ENCODE peak calls at places on chromosomes 11 and 22, in five cellular contexts. T is OCI-LY7, P is MM.1S, F is PC-3, U is hepatocyte. A is an unnamed sample. For H4K20me1, the result is how much of the 10 kb centered on the place peaks cover.

GRCh38 chr11:85923455-85923854 is 68.3 kb downstream of the CCDC83 start:
- DNase-seq in F (no peak), T (no peak), P (no peak), U (no peak), A (no peak)

GRCh38 chr22:26367402-26368245 is 61.4 kb upstream of the ASPHD2 start:
- DNase-seq in T (peak), F (peak), P (peak), U (peak), A (peak)

GRCh38 chr22:16915711-16916110 is 90.5 kb upstream of the XKR3 start:
- DNase-seq in T (peak), F (no peak), P (peak), U (no peak), A (peak)

GRCh38 chr11:10674991-10675440 is 18.5 kb downstream of the IRAG1 start:
- DNase-seq in P (no peak), U (no peak), F (no peak), T (no peak), A (peak)

GRCh38 chr11:7657306-7658025 is 15.8 kb downstream of the CYB5R2 start:
- DNase-seq in F (peak), U (peak), T (no peak), P (peak), A (peak)

GRCh38 chr11:24963879-24964278 is 467.0 kb downstream of the LUZP2 start:
- DNase-seq in T (no peak), F (peak), P (no peak), U (no peak), A (no peak)

GRCh38 chr22:40179535-40179934 is 1.8 kb downstream of the TNRC6B start:
- DNase-seq in U (no peak), T (no peak), F (no peak), P (no peak), A (peak)

GRCh38 chr11:131609921-131610320 is 239.5 kb downstream of the NTM start:
- DNase-seq in F (no peak), U (no peak), T (no peak), P (no peak), A (peak)

GRCh38 chr22:35076648-35077047 is 10.7 kb downstream of the ISX start:
- DNase-seq in P (no peak), F (no peak), U (no peak), T (no peak), A (no peak)

GRCh38 chr22:38826386-38826785 is 17.4 kb downstream of the NPTXR start:
- DNase-seq in T (no peak), F (no peak), P (no peak), U (no peak), A (no peak)

GRCh38 chr11:32297629-32298028 is 137.7 kb downstream of the WT1 start:
- DNase-seq in P (peak), F (peak), T (peak), U (peak), A (peak)

GRCh38 chr22:37356922-37357321 is 70.4 kb downstream of the ELFN2 start:
- DNase-seq in T (no peak), U (no peak), F (peak), P (no peak), A (no peak)

GRCh38 chr11:11969380-11970215 is 38.8 kb downstream of the DKK3 start:
- DNase-seq in F (no peak), U (no peak), T (no peak), P (no peak), A (no peak)

GRCh38 chr22:19522190-19522880 is 1.9 kb downstream of the CLDN5 start:
- DNase-seq in U (no peak), F (no peak), T (no peak), P (no peak), A (no peak)

GRCh38 chr11:77449060-77449521 is 24.8 kb downstream of the PAK1 start:
- DNase-seq in F (no peak), T (no peak), P (no peak), U (no peak), A (no peak)

GRCh38 chr22:26199665-26200064 is 30.4 kb downstream of the SEZ6L start:
- DNase-seq in F (no peak), P (no peak), T (no peak), U (no peak), A (no peak)

GRCh38 chr11:64317961-64318693 is at the start of gene PRDX5:
- DNase-seq in F (peak), P (peak), U (peak), T (peak), A (peak)

GRCh38 chr11:12239396-12240298 is 129.3 kb downstream of the MICAL2 start:
- DNase-seq in U (no peak), T (no peak), F (peak), P (peak), A (peak)

GRCh38 chr22:46078241-46079092 is 71.9 kb upstream of the PPARA start:
- DNase-seq in T (no peak), F (peak), P (no peak), U (no peak), A (peak)

GRCh38 chr11:9756461-9756860 is 92.6 kb downstream of the SWAP70 start:
- DNase-seq in T (peak), P (no peak), U (no peak), F (peak), A (no peak)

GRCh38 chr11:102061276-102061675 is 14.0 kb downstream of the CFAP300 start:
- DNase-seq in U (peak), F (no peak), P (no peak), T (no peak), A (peak)

GRCh38 chr11:119372260-119373058 is 9.0 kb downstream of the USP2 start:
- DNase-seq in T (no peak), P (no peak), U (no peak), F (no peak), A (no peak)

GRCh38 chr11:109350091-109350490 is 71.9 kb upstream of the C11orf87 start:
- DNase-seq in P (no peak), T (no peak), F (peak), U (no peak), A (no peak)

GRCh38 chr11:109342261-109342660 is 79.7 kb upstream of the C11orf87 start:
- DNase-seq in T (no peak), P (no peak), U (no peak), F (no peak), A (no peak)

GRCh38 chr11:109343242-109343641 is 78.7 kb upstream of the C11orf87 start:
- DNase-seq in U (no peak), F (no peak), T (no peak), P (no peak), A (no peak)

DNA sequence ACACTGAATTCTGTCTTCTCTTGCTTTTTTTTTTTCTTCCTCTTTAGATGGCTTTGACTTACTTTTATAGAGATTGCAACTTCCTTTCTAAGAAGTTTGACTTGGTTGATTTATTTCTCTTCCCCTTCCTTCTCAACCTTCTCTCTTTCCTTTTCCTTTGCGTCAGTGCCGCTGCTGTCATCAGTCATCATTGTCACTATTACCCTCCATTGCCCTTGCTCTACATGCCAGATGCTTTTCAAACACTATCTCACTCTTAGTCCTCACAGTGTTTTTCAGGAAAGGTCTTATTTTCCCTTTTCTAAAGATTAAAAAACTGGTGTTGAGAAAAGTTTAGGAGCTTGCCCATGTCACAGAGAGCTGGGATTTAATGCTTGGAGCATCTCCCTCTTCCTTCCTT is 74.7 kb upstream of the C11orf87 start:
- DNase-seq in U (no peak), T (no peak), P (no peak), F (no peak), A (no peak)
- TF ChIP-seq EZH2phosphoT487 in U (no peak), T (no peak), P (no peak), F (no peak), A (no peak)

GRCh38 chr11:46363031-46363407 is 15.8 kb downstream of the DGKZ start:
- DNase-seq in T (no peak), F (peak), P (no peak), U (no peak), A (peak)

GRCh38 chr11:46362146-46363030 is 15.1 kb downstream of the DGKZ start:
- DNase-seq in P (no peak), U (no peak), F (no peak), T (peak), A (no peak)

GRCh38 chr11:46363455-46363920 is 16.2 kb downstream of the DGKZ start:
- DNase-seq in P (no peak), T (no peak), F (peak), U (no peak), A (peak)

GRCh38 chr11:46364791-46365190 is 16.7 kb upstream of the MDK start:
- DNase-seq in T (no peak), P (no peak), U (no peak), F (no peak), A (no peak)

GRCh38 chr11:46364056-46364455 is 16.8 kb downstream of the DGKZ start:
- DNase-seq in P (no peak), T (no peak), F (peak), U (no peak), A (peak)
- H4K20me1 ChIP-seq in P (under half), T (under half), F (under half), U (under half), A (under half)

GRCh38 chr11:128304666-128305485 is 282.5 kb downstream of the ETS1 start:
- DNase-seq in P (no peak), T (no peak), U (no peak), F (no peak), A (no peak)

GRCh38 chr11:128300785-128301184 is 286.6 kb downstream of the ETS1 start:
- DNase-seq in F (no peak), P (no peak), U (no peak), T (no peak), A (no peak)

GRCh38 chr11:128303383-128303782 is 284.0 kb downstream of the ETS1 start:
- DNase-seq in U (no peak), P (no peak), F (no peak), T (no peak), A (no peak)

GRCh38 chr11:128305588-128305987 is 281.8 kb downstream of the ETS1 start:
- DNase-seq in F (no peak), U (no peak), P (no peak), T (peak), A (no peak)

GRCh38 chr11:128302425-128303186 is 284.8 kb downstream of the ETS1 start:
- DNase-seq in F (no peak), P (peak), U (no peak), T (peak), A (no peak)
- TF ChIP-seq EZH2phosphoT487 in F (no peak), P (no peak), U (no peak), T (no peak), A (no peak)

DNA sequence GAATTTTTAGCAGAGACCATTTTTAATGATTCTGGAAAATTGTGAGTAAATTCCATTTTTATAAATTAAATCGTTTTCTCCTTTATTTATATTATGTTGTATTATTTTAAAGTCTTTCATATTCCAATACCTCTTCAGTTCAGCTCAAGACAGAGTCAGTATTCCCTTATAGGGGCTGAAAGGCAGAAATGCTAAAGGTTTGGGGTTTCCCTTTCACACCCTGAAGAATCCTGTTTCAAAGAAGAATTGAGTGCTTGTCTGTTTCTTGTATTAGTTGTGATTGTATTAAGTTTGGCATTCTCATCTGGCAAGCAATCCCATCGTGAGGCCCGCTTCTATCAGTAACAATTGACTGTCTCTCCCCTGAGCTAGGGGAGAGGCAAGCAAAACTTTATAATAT is 57.4 kb downstream of the PACSIN2 start:
- DNase-seq in F (no peak), T (no peak), U (no peak), P (no peak), A (no peak)
- H4K20me1 ChIP-seq in F (under half), T (under half), U (under half), P (under half), A (under half)